ENCODE peak calls at places on chromosomes 7 and 10, in nine cellular contexts. T, X, I, L, K, P, N, Z and C are unnamed samples.

GRCh38 chr10:26946103-26946907 is 85.5 kb upstream of the ABI1 start:
- DNase-seq in T (no peak), L (no peak), I (no peak), K (no peak), N (no peak), Z (no peak), P (no peak), X (no peak), C (no peak)

GRCh38 chr7:7256731-7257274 is 74.5 kb downstream of the C1GALT1 start:
- DNase-seq in K (no peak), N (no peak), X (no peak), I (no peak), T (no peak), P (peak), Z (no peak), L (no peak), C (no peak)

GRCh38 chr7:96303105-96303685 is 18.7 kb downstream of the SLC25A13 start:
- DNase-seq in Z (peak), K (no peak), T (no peak), X (no peak), I (no peak), L (no peak), N (peak), P (no peak), C (no peak)

GRCh38 chr10:119205926-119206602 is 1.3 kb upstream of the GRK5 start:
- DNase-seq in P (peak), K (no peak), T (peak), X (peak), Z (peak), I (no peak), N (peak), L (no peak), C (peak)

GRCh38 chr7:107690611-107691010 is 30.0 kb downstream of the SLC26A4 start:
- DNase-seq in P (no peak), I (no peak), X (no peak), N (no peak), L (no peak), Z (no peak), K (no peak), T (no peak), C (no peak)

GRCh38 chr7:11294965-11295364 is 321.3 kb downstream of the PHF14 start:
- DNase-seq in K (no peak), X (no peak), T (no peak), P (no peak), N (no peak), I (no peak), L (no peak), Z (no peak), C (no peak)

GRCh38 chr7:27163776-27164380 is 1.5 kb downstream of the HOXA9 start:
- DNase-seq in T (no peak), Z (no peak), P (no peak), X (peak), L (no peak), K (peak), N (no peak), I (no peak), C (no peak)

GRCh38 chr7:146366938-146367337 is 250.3 kb downstream of the CNTNAP2 start:
- DNase-seq in K (no peak), Z (no peak), P (no peak), I (no peak), L (no peak), X (no peak), N (no peak), T (no peak), C (no peak)

GRCh38 chr7:37956791-37957190 is 36.4 kb downstream of the EPDR1 start:
- DNase-seq in Z (no peak), I (no peak), P (no peak), L (no peak), N (no peak), K (no peak), T (no peak), X (no peak), C (no peak)
- TF ChIP-seq POLR2A in Z (no peak), I (no peak), P (no peak), L (no peak), N (no peak), K (no peak), T (no peak), X (no peak), C (no peak)

DNA sequence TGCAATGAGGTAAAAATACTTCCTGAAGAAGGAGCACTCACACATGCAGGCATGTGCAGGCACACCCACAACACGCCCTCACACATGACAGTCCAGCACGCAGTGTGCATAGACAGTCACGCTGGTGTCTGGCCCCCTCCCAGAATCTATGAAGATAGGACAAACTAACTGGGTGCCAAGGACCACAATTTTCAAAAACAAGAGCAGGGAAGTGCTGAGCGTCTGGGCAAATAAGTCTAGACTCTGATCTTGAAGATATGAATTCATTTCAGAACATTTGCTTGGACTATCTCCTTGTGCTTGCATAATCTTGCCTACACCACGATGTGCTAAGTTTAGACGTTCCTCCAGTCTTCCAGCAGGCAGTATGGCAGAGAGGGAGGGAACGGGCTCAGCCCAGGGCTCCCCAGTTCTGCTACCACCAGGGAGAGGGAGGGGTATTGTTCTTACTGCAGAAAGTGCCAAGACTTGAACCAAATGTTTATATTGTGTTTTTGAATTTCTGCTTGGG is 276.5 kb upstream of the KLF6 start:
- DNase-seq in I (no peak), K (peak), Z (no peak), P (peak), X (no peak), T (no peak), L (no peak), N (no peak), C (peak)
- TF ChIP-seq POLR2A in I (no peak), K (no peak), Z (no peak), P (no peak), X (no peak), T (no peak), L (no peak), N (no peak), C (no peak)

GRCh38 chr10:72331575-72332422 is 22.9 kb downstream of the DNAJB12 start:
- DNase-seq in T (peak), L (no peak), Z (peak), I (peak), K (peak), P (peak), X (peak), N (peak), C (peak)
- TF ChIP-seq POLR2A in T (no peak), L (no peak), Z (no peak), I (peak), K (no peak), P (peak), X (peak), N (peak), C (peak)

GRCh38 chr10:133347636-133348517 is 704 bp downstream of the PRAP1 start:
- DNase-seq in I (no peak), P (no peak), Z (no peak), N (no peak), L (no peak), T (no peak), K (no peak), X (no peak), C (no peak)

GRCh38 chr10:133350950-133351329 is 3.8 kb downstream of the PRAP1 start:
- DNase-seq in L (no peak), I (no peak), X (no peak), T (no peak), P (no peak), Z (no peak), N (no peak), K (no peak), C (no peak)

GRCh38 chr10:133349577-133350011 is 2.4 kb downstream of the PRAP1 start:
- DNase-seq in L (no peak), P (no peak), X (no peak), N (no peak), T (no peak), Z (no peak), K (no peak), I (no peak), C (no peak)

GRCh38 chr10:133350283-133350949 is 3.2 kb downstream of the PRAP1 start:
- DNase-seq in Z (no peak), L (no peak), T (no peak), X (no peak), P (no peak), K (no peak), N (no peak), I (no peak), C (no peak)

GRCh38 chr10:133349160-133349568 is 2.0 kb downstream of the PRAP1 start:
- DNase-seq in L (no peak), T (no peak), P (no peak), K (no peak), Z (no peak), N (no peak), I (no peak), X (no peak), C (no peak)
- TF ChIP-seq POLR2A in L (no peak), T (no peak), P (no peak), K (no peak), Z (no peak), N (no peak), I (peak), X (no peak), C (no peak)

DNA sequence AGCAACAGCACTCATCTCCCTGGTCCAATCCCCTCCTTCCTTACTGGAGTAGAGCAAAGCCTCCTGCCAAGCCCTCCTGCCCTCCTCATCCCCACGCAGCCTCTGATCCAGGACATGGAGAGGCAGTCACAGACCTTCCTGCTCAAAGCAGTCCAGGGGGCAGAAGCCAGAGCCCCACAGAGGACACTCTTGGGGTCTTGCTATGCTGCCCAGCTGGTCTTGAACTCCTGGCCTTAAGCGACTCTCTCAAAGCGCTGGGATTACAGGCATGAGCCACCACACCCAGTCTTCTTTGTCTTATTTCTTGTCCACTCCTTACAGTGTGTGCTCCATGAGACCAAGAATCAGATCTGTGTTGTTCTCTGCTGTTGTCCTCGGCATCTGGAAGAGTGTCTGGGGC is 26.6 kb upstream of the MNX1 start:
- DNase-seq in L (no peak), I (no peak), Z (no peak), P (no peak), K (no peak), X (no peak), N (no peak), T (no peak), C (no peak)
- TF ChIP-seq POLR2A in L (no peak), I (no peak), Z (no peak), P (no peak), K (no peak), X (no peak), N (no peak), T (no peak), C (no peak)